ENCODE peak calls at places on chromosome 6, in six cellular contexts. C, F, W, D, P and U are unnamed samples.

GRCh38 chr6:150025201-150025917 is at the start of gene RAET1L:
- DNase-seq in C (no peak), F (peak), W (no peak), D (no peak), P (peak), U (no peak)

GRCh38 chr6:169253745-169254238 is at the start of gene THBS2:
- DNase-seq in C (no peak), F (no peak), W (peak), D (peak), P (no peak), U (no peak)

GRCh38 chr6:122894791-122895190 is 101.2 kb upstream of the CLVS2 start:
- DNase-seq in C (no peak), F (no peak), W (no peak), D (no peak), P (no peak), U (no peak)

GRCh38 chr6:165664553-165665383 is 1.7 kb upstream of the PDE10A start:
- DNase-seq in C (no peak), F (no peak), W (no peak), D (peak), P (no peak), U (no peak)

GRCh38 chr6:15296735-15297134 is 50.9 kb downstream of the JARID2 start:
- DNase-seq in C (no peak), F (no peak), W (no peak), D (no peak), P (no peak), U (no peak)

GRCh38 chr6:16278048-16278724 is 39.8 kb downstream of the GMPR start:
- DNase-seq in C (no peak), F (no peak), W (no peak), D (no peak), P (no peak), U (no peak)

GRCh38 chr6:161586866-161587265 is 313.0 kb upstream of the AGPAT4 start:
- DNase-seq in C (no peak), F (no peak), W (no peak), D (no peak), P (no peak), U (no peak)

GRCh38 chr6:120137492-120137891 is 787.9 kb upstream of the MAN1A1 start:
- DNase-seq in C (no peak), F (no peak), W (no peak), D (no peak), P (no peak), U (no peak)

GRCh38 chr6:135535989-135536414 is 38.5 kb upstream of the AHI1 start:
- DNase-seq in C (no peak), F (peak), W (no peak), D (peak), P (no peak), U (no peak)

GRCh38 chr6:87330961-87331360 is 1.9 kb upstream of the GJB7 start:
- DNase-seq in C (no peak), F (no peak), W (no peak), D (no peak), P (no peak), U (no peak)

GRCh38 chr6:45923831-45924391 is 91.7 kb downstream of the CLIC5 start:
- DNase-seq in C (no peak), F (no peak), W (no peak), D (no peak), P (no peak), U (no peak)

GRCh38 chr6:7747016-7747415 is 21.1 kb downstream of the BMP6 start:
- DNase-seq in C (no peak), F (no peak), W (no peak), D (no peak), P (no peak), U (no peak)

GRCh38 chr6:151121900-151122299 is 117.9 kb upstream of the AKAP12 start:
- DNase-seq in C (no peak), F (no peak), W (no peak), D (no peak), P (no peak), U (no peak)

GRCh38 chr6:142413111-142413510 is 111.3 kb downstream of the ADGRG6 start:
- DNase-seq in C (no peak), F (no peak), W (no peak), D (no peak), P (no peak), U (no peak)

GRCh38 chr6:30864325-30864724 is 20.0 kb upstream of the DDR1 start:
- DNase-seq in C (no peak), F (no peak), W (no peak), D (no peak), P (no peak), U (no peak)

GRCh38 chr6:12324096-12324495 is 33.9 kb downstream of the EDN1 start:
- DNase-seq in C (no peak), F (peak), W (no peak), D (no peak), P (peak), U (no peak)

GRCh38 chr6:157841211-157841840 is 18.3 kb downstream of the SNX9 start:
- DNase-seq in C (no peak), F (peak), W (no peak), D (no peak), P (no peak), U (no peak)

GRCh38 chr6:3013486-3013885 is 13.8 kb downstream of the NQO2 start:
- DNase-seq in C (no peak), F (peak), W (no peak), D (no peak), P (peak), U (no peak)

GRCh38 chr6:14720411-14721102 is 525.3 kb upstream of the JARID2 start:
- DNase-seq in C (no peak), F (no peak), W (no peak), D (no peak), P (no peak), U (no peak)

GRCh38 chr6:28807682-28808280 is 116.0 kb downstream of the TRIM27 start:
- DNase-seq in C (no peak), F (peak), W (no peak), D (peak), P (no peak), U (no peak)

GRCh38 chr6:34142599-34142998 is 3.3 kb downstream of the GRM4 start:
- DNase-seq in C (no peak), F (no peak), W (no peak), D (peak), P (no peak), U (no peak)

GRCh38 chr6:33927551-33927950 is 123.7 kb upstream of the MLN start:
- DNase-seq in C (no peak), F (no peak), W (no peak), D (no peak), P (no peak), U (no peak)

GRCh38 chr6:71642120-71642519 is 244.2 kb upstream of the RIMS1 start:
- DNase-seq in C (no peak), F (no peak), W (no peak), D (no peak), P (no peak), U (no peak)

GRCh38 chr6:123925360-123925759 is 121.7 kb downstream of the NKAIN2 start:
- DNase-seq in C (no peak), F (no peak), W (no peak), D (no peak), P (no peak), U (no peak)

GRCh38 chr6:125197795-125198269 is 44.3 kb downstream of the TPD52L1 start:
- DNase-seq in C (peak), F (peak), W (peak), D (no peak), P (peak), U (no peak)

GRCh38 chr6:31761343-31761742 is 1.1 kb upstream of the SAPCD1 start:
- DNase-seq in C (no peak), F (no peak), W (no peak), D (no peak), P (no peak), U (no peak)

GRCh38 chr6:56772737-56773184 is 130.1 kb upstream of the DST start:
- DNase-seq in C (peak), F (peak), W (peak), D (peak), P (no peak), U (no peak)

DNA sequence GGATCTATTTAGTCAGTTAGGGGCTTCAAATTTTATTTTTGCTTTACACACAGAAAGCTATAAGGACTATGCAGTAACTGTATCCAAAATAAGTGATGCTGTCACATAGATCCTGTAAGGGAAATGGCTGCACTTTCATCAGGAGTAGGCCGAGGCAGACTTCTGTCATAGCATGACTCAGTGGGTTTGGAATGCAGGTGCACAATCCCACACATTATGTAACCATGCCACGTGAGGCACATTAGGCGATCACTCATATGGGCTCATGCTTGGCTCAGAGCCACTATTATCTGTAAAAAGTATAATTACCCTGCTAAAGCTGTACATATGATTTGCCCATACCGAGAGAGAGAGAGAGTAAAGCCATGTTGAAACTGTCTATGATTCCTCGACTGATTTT is 1189.4 kb upstream of the EYS start:
- DNase-seq in C (no peak), F (no peak), W (no peak), D (no peak), P (no peak), U (no peak)
- H3K27ac ChIP-seq in C (no peak), F (no peak), W (no peak), D (no peak), P (no peak), U (no peak)

GRCh38 chr6:101853686-101854085 is 460.2 kb downstream of the GRIK2 start:
- DNase-seq in C (no peak), F (no peak), W (no peak), D (no peak), P (no peak), U (no peak)
- H3K27ac ChIP-seq in C (no peak), F (no peak), W (no peak), D (no peak), P (no peak), U (no peak)

GRCh38 chr6:129084406-129084805 is 201.5 kb downstream of the LAMA2 start:
- DNase-seq in C (no peak), F (no peak), W (no peak), D (no peak), P (no peak), U (no peak)

GRCh38 chr6:129094147-129094546 is 211.2 kb downstream of the LAMA2 start:
- DNase-seq in C (no peak), F (no peak), W (no peak), D (no peak), P (no peak), U (no peak)

GRCh38 chr6:129089357-129089756 is 206.4 kb downstream of the LAMA2 start:
- DNase-seq in C (no peak), F (no peak), W (no peak), D (no peak), P (no peak), U (no peak)
- H3K27ac ChIP-seq in C (no peak), F (no peak), W (no peak), D (no peak), P (no peak), U (no peak)

GRCh38 chr6:47306887-47307286 is 2.8 kb downstream of the TNFRSF21 start:
- DNase-seq in C (no peak), F (no peak), W (no peak), D (no peak), P (no peak), U (no peak)

GRCh38 chr6:47309326-47310130 is at the start of gene TNFRSF21:
- DNase-seq in C (peak), F (peak), W (peak), D (peak), P (peak), U (peak)

GRCh38 chr6:47308674-47309325 is 905 bp downstream of the TNFRSF21 start:
- DNase-seq in C (no peak), F (peak), W (no peak), D (peak), P (no peak), U (no peak)

GRCh38 chr6:47308223-47308567 is 1.5 kb downstream of the TNFRSF21 start:
- DNase-seq in C (no peak), F (no peak), W (no peak), D (peak), P (no peak), U (no peak)

GRCh38 chr6:47307362-47308222 is 2.1 kb downstream of the TNFRSF21 start:
- DNase-seq in C (no peak), F (no peak), W (no peak), D (no peak), P (no peak), U (no peak)
- H3K27ac ChIP-seq in C (no peak), F (peak), W (no peak), D (no peak), P (no peak), U (no peak)

DNA sequence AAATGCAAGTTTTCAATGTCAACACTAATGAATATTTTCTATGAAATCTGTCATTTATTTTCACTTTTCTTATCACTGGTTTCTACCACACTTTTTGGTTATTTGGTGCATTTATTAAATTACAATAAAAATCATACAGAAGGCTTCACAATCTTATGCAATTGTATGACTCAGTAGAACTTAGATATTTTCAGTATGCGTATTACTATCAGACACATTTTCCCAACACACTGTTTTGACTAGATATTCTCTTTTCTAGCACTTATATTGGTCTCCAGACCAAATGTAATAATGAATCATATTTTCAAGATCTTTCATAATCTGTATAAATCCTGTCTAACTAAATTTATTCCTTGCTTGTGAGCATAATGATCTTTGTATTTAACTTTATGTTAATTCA is 74.1 kb downstream of the FAM83B start:
- DNase-seq in C (no peak), F (no peak), W (no peak), D (no peak), P (no peak), U (no peak)
- H3K27ac ChIP-seq in C (no peak), F (no peak), W (no peak), D (no peak), P (no peak), U (no peak)

DNA sequence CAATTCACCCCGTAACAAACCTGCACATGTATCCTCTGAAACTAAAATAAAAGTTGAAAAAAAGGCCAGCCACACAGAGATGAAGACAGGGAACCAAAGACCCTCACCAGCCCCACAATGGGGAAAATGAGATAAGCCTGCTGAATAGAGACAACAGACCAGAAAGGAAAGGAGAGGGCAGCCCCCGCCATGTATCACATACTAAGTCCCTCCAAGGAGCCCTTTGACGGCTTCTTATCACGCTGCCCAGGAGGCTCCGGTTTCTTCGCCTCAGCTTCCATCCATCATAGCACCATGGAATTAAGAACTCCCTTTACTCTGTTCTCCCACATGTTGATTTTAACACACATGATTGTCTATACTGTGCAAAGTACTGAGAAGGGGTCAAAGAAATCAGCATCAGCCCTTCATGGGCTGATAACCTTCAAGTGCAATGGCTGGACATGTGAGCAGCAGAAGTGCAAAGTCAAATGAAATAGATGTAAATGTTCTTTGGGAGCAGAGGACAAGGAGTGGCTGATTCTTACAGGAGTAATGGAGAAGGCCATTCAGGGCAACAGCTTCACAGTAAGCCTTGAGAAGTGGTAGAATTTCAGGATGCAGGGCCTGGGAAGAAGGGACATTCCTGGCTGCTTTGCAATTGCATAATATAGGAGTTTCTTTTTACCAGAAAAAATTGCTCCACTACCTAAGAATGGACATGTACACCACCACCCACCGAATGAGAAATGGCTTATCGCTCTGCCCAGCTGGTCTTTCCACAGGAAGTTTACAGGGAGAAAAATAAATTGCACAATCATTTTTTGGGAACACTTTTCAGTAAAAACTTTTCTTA is 54.7 kb downstream of the MAP3K5 start:
- DNase-seq in C (no peak), F (no peak), W (peak), D (no peak), P (no peak), U (no peak)
- H3K27ac ChIP-seq in C (peak), F (no peak), W (peak), D (no peak), P (peak), U (no peak)